ENCODE peak calls at places on chromosomes 4 and X, in nine cellular contexts. F is OCI-LY7, Q is transverse colon, A is heart right ventricle, L is GM12878, T is MM.1S, I is lung, W is PC-3, S is kidney. N is an unnamed sample.
A peak's percentile ranks its signal among the peaks of the same experiment; 100 is the strongest.

GRCh38 chr4:15515106-15515505 is 45.4 kb downstream of the CC2D2A start:
- DNase-seq in F (no peak), Q (no peak), A (no peak), L (no peak), T (no peak), I (no peak), W (no peak), S (no peak), N (no peak)

GRCh38 chrX:97704474-97704873 is 820.8 kb downstream of the RPA4 start:
- DNase-seq in F (no peak), Q (peak; percentile 29), A (no peak), L (no peak), T (no peak), I (no peak), W (no peak), S (no peak), N (no peak)

GRCh38 chr4:22416403-22416802 is 99.5 kb downstream of the ADGRA3 start:
- DNase-seq in F (no peak), Q (no peak), A (no peak), L (no peak), T (no peak), I (no peak), W (no peak), S (no peak), N (no peak)

GRCh38 chr4:174521800-174522182 is 497 bp downstream of the HPGD start:
- DNase-seq in F (no peak), Q (peak; percentile 52), A (no peak), L (no peak), T (peak; percentile 57), I (peak; percentile 30), W (peak; percentile 45), S (no peak), N (no peak)

GRCh38 chrX:81414630-81415029 is 212.7 kb downstream of the SH3BGRL start:
- DNase-seq in F (no peak), Q (no peak), A (no peak), L (no peak), T (no peak), I (no peak), W (peak; percentile 38), S (no peak), N (no peak)

GRCh38 chrX:68693481-68694410 is 46.3 kb downstream of the STARD8 start:
- DNase-seq in F (no peak), Q (peak; percentile 69), A (peak; percentile 85), L (no peak), T (peak; percentile 69), I (peak; percentile 70), W (peak; percentile 29), S (peak; percentile 94), N (no peak)

GRCh38 chr4:8644966-8645752 is 52.6 kb downstream of the CPZ start:
- DNase-seq in F (no peak), Q (no peak), A (no peak), L (no peak), T (no peak), I (no peak), W (no peak), S (peak; percentile 51), N (no peak)

GRCh38 chr4:13821522-13821921 is 194.0 kb upstream of the BOD1L1 start:
- DNase-seq in F (no peak), Q (no peak), A (no peak), L (no peak), T (no peak), I (no peak), W (peak; percentile 34), S (no peak), N (no peak)

GRCh38 chr4:115355329-115355728 is 241.9 kb upstream of the NDST4 start:
- DNase-seq in F (no peak), Q (no peak), A (no peak), L (no peak), T (no peak), I (no peak), W (no peak), S (no peak), N (no peak)

GRCh38 chrX:19646298-19646697 is 131.0 kb upstream of the MAP3K15 start:
- DNase-seq in F (no peak), Q (no peak), A (no peak), L (no peak), T (no peak), I (no peak), W (no peak), S (no peak), N (no peak)

GRCh38 chrX:10282490-10282889 is 125.7 kb downstream of the CLCN4 start:
- DNase-seq in F (no peak), Q (no peak), A (no peak), L (no peak), T (no peak), I (no peak), W (no peak), S (no peak), N (no peak)

GRCh38 chr4:26938516-26938915 is 77.9 kb downstream of the STIM2 start:
- DNase-seq in F (no peak), Q (no peak), A (no peak), L (no peak), T (no peak), I (no peak), W (no peak), S (no peak), N (no peak)

GRCh38 chr4:165692082-165692481 is 181.0 kb upstream of the TLL1 start:
- DNase-seq in F (no peak), Q (no peak), A (no peak), L (no peak), T (no peak), I (no peak), W (no peak), S (no peak), N (no peak)

GRCh38 chr4:60313616-60314015 is 886.5 kb upstream of the ADGRL3 start:
- DNase-seq in F (no peak), Q (no peak), A (no peak), L (no peak), T (no peak), I (no peak), W (no peak), S (no peak), N (no peak)

GRCh38 chr4:54229631-54230478 is 762 bp downstream of the PDGFRA start:
- DNase-seq in F (no peak), Q (no peak), A (peak; percentile 27), L (no peak), T (no peak), I (no peak), W (no peak), S (peak; percentile 74), N (no peak)

GRCh38 chrX:23548164-23548563 is 119.1 kb upstream of the PRDX4 start:
- DNase-seq in F (no peak), Q (no peak), A (no peak), L (no peak), T (no peak), I (no peak), W (peak; percentile 89), S (no peak), N (no peak)

GRCh38 chr4:9771069-9771468 is 10.4 kb upstream of the DRD5 start:
- DNase-seq in F (no peak), Q (no peak), A (no peak), L (no peak), T (no peak), I (no peak), W (peak; percentile 29), S (no peak), N (no peak)

GRCh38 chr4:76325072-76325471 is 18.5 kb downstream of the STBD1 start:
- DNase-seq in F (no peak), Q (no peak), A (no peak), L (no peak), T (no peak), I (no peak), W (no peak), S (no peak), N (no peak)

DNA sequence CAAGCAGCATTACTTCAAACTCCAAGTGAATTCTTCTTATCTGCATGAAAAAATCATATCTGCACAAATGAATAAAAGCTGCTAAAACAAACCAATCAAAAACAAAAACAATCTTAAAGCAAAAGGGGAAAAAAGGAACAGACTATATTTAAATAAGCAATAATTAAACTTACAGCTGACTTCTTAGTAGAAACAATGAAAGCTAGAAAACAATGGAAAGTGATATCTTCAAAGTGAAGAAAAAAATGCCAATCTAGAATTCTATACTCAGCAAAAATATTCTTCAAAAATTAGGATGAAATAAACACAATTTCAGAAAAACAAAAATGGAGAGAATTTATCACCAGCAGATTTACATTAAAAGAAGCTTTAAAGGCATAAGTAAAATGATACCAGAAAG is 20.0 kb downstream of the STBD1 start:
- DNase-seq in F (no peak), Q (no peak), A (no peak), L (no peak), T (no peak), I (no peak), W (no peak), S (no peak), N (no peak)
- H3K27ac ChIP-seq in F (no peak overlapping the region), Q (no peak overlapping the region), A (no peak overlapping the region), L (no peak overlapping the region), T (no peak overlapping the region), I (no peak overlapping the region), W (no peak overlapping the region), S (no peak overlapping the region), N (no peak overlapping the region)

DNA sequence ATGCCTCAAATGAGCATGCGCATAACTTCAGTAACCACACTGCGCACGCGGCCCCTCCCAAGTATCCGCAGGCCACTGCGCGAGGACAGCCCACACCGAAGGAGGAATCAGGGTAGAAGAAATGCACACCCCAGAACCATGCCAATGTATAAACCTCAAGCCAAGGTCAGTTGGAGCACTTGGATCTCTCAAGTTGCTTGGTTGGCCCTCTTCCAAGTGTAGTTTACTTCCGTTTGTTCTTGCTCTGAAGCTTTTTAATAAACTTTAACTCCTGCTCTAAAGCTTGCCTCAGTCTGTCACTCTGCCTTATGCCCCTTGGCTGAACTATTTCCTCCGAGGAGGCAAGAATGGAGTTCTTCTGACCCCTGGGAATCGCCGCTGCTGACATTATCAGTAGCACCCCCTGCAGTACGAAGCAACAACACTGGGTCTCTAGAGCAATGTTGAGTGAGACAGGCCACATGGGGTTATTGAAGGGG is 22.0 kb upstream of the SPINK2 start:
- DNase-seq in F (no peak), Q (no peak), A (no peak), L (no peak), T (no peak), I (peak; percentile 31), W (no peak), S (no peak), N (no peak)
- TF ChIP-seq CTCF in F (no peak), Q (no peak), A (no peak), L (no peak), T (no peak), I (no peak), W (no peak), S (no peak), N (no peak)

GRCh38 chr4:45064741-45065140 is 338.4 kb upstream of the GNPDA2 start:
- DNase-seq in F (no peak), Q (no peak), A (no peak), L (no peak), T (no peak), I (no peak), W (no peak), S (no peak), N (no peak)

GRCh38 chr4:45063166-45063565 is 336.8 kb upstream of the GNPDA2 start:
- DNase-seq in F (no peak), Q (no peak), A (no peak), L (no peak), T (no peak), I (no peak), W (no peak), S (no peak), N (no peak)

GRCh38 chr4:45063701-45064100 is 337.3 kb upstream of the GNPDA2 start:
- DNase-seq in F (no peak), Q (no peak), A (no peak), L (no peak), T (no peak), I (no peak), W (no peak), S (no peak), N (no peak)
- H3K9me3 ChIP-seq in F (no peaks in the 10 kb centered on the region), Q (peaks cover 3% of the 10 kb centered on the region), A (no peaks in the 10 kb centered on the region), L (no peaks in the 10 kb centered on the region), T (no peaks in the 10 kb centered on the region), I (no peaks in the 10 kb centered on the region), W (no peaks in the 10 kb centered on the region), S (no peaks in the 10 kb centered on the region), N (peaks cover 3% of the 10 kb centered on the region)

GRCh38 chr4:112279025-112279881 is 6.5 kb downstream of the TIFA start:
- DNase-seq in F (peak; percentile 63), Q (no peak), A (no peak), L (no peak), T (peak; percentile 70), I (no peak), W (no peak), S (no peak), N (no peak)
- H3K27ac ChIP-seq in F (peak overlapping the region; percentile 75), Q (no peak overlapping the region), A (no peak overlapping the region), L (peak overlapping the region; percentile 99), T (peak overlapping the region; percentile 64), I (no peak overlapping the region), W (no peak overlapping the region), S (no peak overlapping the region), N (no peak overlapping the region)

N was measured in CD4-positive, alpha-beta T cell.